ENCODE peak calls at places on chromosomes 4 and X, in ten cellular contexts. One of them, this sample, is unnamed.

GRCh38 chr4:161538941-161539340 is 624.9 kb downstream of the FSTL5 start:
- DNase-seq in suprapubic skin: no peak
- DNase-seq in SK-N-SH: no peak
- DNase-seq in mucosa of descending colon: no peak
- DNase-seq in left ventricle myocardium inferior: no peak
- DNase-seq in breast epithelium: no peak
- DNase-seq in cardiac muscle cell: no peak
- DNase-seq in thoracic aorta: no peak
- DNase-seq in PC-3: no peak
- DNase-seq in GM12865: peak; percentile 33
- DNase-seq in this sample: no peak

GRCh38 chrX:9767375-9767774 is 1.7 kb upstream of the GPR143 start:
- DNase-seq in PC-3: no peak
- DNase-seq in mucosa of descending colon: no peak
- DNase-seq in breast epithelium: no peak
- DNase-seq in thoracic aorta: no peak
- DNase-seq in cardiac muscle cell: no peak
- DNase-seq in SK-N-SH: no peak
- DNase-seq in suprapubic skin: no peak
- DNase-seq in GM12865: no peak
- DNase-seq in left ventricle myocardium inferior: no peak
- DNase-seq in this sample: no peak

GRCh38 chr4:147428583-147428982 is 52.3 kb upstream of the EDNRA start:
- DNase-seq in GM12865: no peak
- DNase-seq in mucosa of descending colon: no peak
- DNase-seq in suprapubic skin: no peak
- DNase-seq in SK-N-SH: no peak
- DNase-seq in cardiac muscle cell: no peak
- DNase-seq in left ventricle myocardium inferior: no peak
- DNase-seq in thoracic aorta: no peak
- DNase-seq in PC-3: peak; percentile 68
- DNase-seq in breast epithelium: no peak
- DNase-seq in this sample: no peak

GRCh38 chr4:97394653-97395052 is 748.6 kb downstream of the STPG2 start:
- DNase-seq in cardiac muscle cell: no peak
- DNase-seq in SK-N-SH: no peak
- DNase-seq in GM12865: no peak
- DNase-seq in PC-3: peak; percentile 94
- DNase-seq in suprapubic skin: no peak
- DNase-seq in left ventricle myocardium inferior: no peak
- DNase-seq in thoracic aorta: no peak
- DNase-seq in breast epithelium: no peak
- DNase-seq in mucosa of descending colon: no peak
- DNase-seq in this sample: no peak

GRCh38 chr4:62292911-62293310 is 1092.8 kb downstream of the ADGRL3 start:
- DNase-seq in left ventricle myocardium inferior: no peak
- DNase-seq in PC-3: no peak
- DNase-seq in SK-N-SH: no peak
- DNase-seq in GM12865: no peak
- DNase-seq in cardiac muscle cell: no peak
- DNase-seq in mucosa of descending colon: no peak
- DNase-seq in breast epithelium: no peak
- DNase-seq in thoracic aorta: no peak
- DNase-seq in suprapubic skin: no peak
- DNase-seq in this sample: no peak

GRCh38 chr4:150130953-150131352 is 52.7 kb downstream of the DCLK2 start:
- DNase-seq in mucosa of descending colon: no peak
- DNase-seq in suprapubic skin: no peak
- DNase-seq in PC-3: peak; percentile 22
- DNase-seq in GM12865: no peak
- DNase-seq in thoracic aorta: no peak
- DNase-seq in cardiac muscle cell: no peak
- DNase-seq in left ventricle myocardium inferior: no peak
- DNase-seq in SK-N-SH: no peak
- DNase-seq in breast epithelium: no peak
- DNase-seq in this sample: no peak

GRCh38 chr4:158217763-158218162 is 7.5 kb downstream of the TMEM144 start:
- DNase-seq in SK-N-SH: no peak
- DNase-seq in mucosa of descending colon: no peak
- DNase-seq in cardiac muscle cell: peak; percentile 4
- DNase-seq in breast epithelium: no peak
- DNase-seq in suprapubic skin: no peak
- DNase-seq in left ventricle myocardium inferior: no peak
- DNase-seq in thoracic aorta: no peak
- DNase-seq in PC-3: no peak
- DNase-seq in GM12865: no peak
- DNase-seq in this sample: no peak

GRCh38 chr4:20433101-20433705 is 181.5 kb downstream of the SLIT2 start:
- DNase-seq in PC-3: no peak
- DNase-seq in SK-N-SH: no peak
- DNase-seq in suprapubic skin: no peak
- DNase-seq in GM12865: no peak
- DNase-seq in cardiac muscle cell: no peak
- DNase-seq in breast epithelium: no peak
- DNase-seq in left ventricle myocardium inferior: no peak
- DNase-seq in mucosa of descending colon: no peak
- DNase-seq in thoracic aorta: no peak
- DNase-seq in this sample: no peak

GRCh38 chrX:118254611-118255010 is 91.3 kb upstream of the WDR44 start:
- DNase-seq in cardiac muscle cell: peak; percentile 66
- DNase-seq in thoracic aorta: no peak
- DNase-seq in SK-N-SH: peak; percentile 38
- DNase-seq in mucosa of descending colon: no peak
- DNase-seq in suprapubic skin: no peak
- DNase-seq in breast epithelium: no peak
- DNase-seq in left ventricle myocardium inferior: no peak
- DNase-seq in GM12865: peak; percentile 61
- DNase-seq in PC-3: peak; percentile 76
- DNase-seq in this sample: no peak

GRCh38 chr4:128271551-128271950 is 16.1 kb downstream of the PGRMC2 start:
- DNase-seq in SK-N-SH: no peak
- DNase-seq in GM12865: no peak
- DNase-seq in mucosa of descending colon: no peak
- DNase-seq in left ventricle myocardium inferior: no peak
- DNase-seq in cardiac muscle cell: no peak
- DNase-seq in thoracic aorta: no peak
- DNase-seq in suprapubic skin: no peak
- DNase-seq in PC-3: no peak
- DNase-seq in breast epithelium: no peak
- DNase-seq in this sample: no peak

GRCh38 chrX:38807873-38808272 is 6.6 kb downstream of the MID1IP1 start:
- DNase-seq in left ventricle myocardium inferior: no peak
- DNase-seq in thoracic aorta: no peak
- DNase-seq in GM12865: no peak
- DNase-seq in cardiac muscle cell: no peak
- DNase-seq in breast epithelium: no peak
- DNase-seq in suprapubic skin: no peak
- DNase-seq in SK-N-SH: no peak
- DNase-seq in mucosa of descending colon: no peak
- DNase-seq in PC-3: no peak
- DNase-seq in this sample: no peak

GRCh38 chrX:38804481-38805293 is 3.4 kb downstream of the MID1IP1 start:
- DNase-seq in mucosa of descending colon: peak; percentile 63
- DNase-seq in PC-3: peak; percentile 28
- DNase-seq in thoracic aorta: no peak
- DNase-seq in cardiac muscle cell: peak; percentile 55
- DNase-seq in suprapubic skin: peak; percentile 67
- DNase-seq in GM12865: peak; percentile 38
- DNase-seq in SK-N-SH: peak; percentile 52
- DNase-seq in breast epithelium: peak; percentile 49
- DNase-seq in left ventricle myocardium inferior: peak; percentile 33
- DNase-seq in this sample: no peak

GRCh38 chrX:38805294-38806053 is 4.2 kb downstream of the MID1IP1 start:
- DNase-seq in PC-3: peak; percentile 67
- DNase-seq in GM12865: peak; percentile 70
- DNase-seq in thoracic aorta: no peak
- DNase-seq in cardiac muscle cell: peak; percentile 70
- DNase-seq in mucosa of descending colon: peak; percentile 78
- DNase-seq in breast epithelium: peak; percentile 63
- DNase-seq in SK-N-SH: peak; percentile 53
- DNase-seq in left ventricle myocardium inferior: peak; percentile 67
- DNase-seq in suprapubic skin: peak; percentile 75
- DNase-seq in this sample: no peak

GRCh38 chrX:38806054-38806389 is 4.8 kb downstream of the MID1IP1 start:
- DNase-seq in mucosa of descending colon: peak; percentile 24
- DNase-seq in suprapubic skin: no peak
- DNase-seq in GM12865: peak; percentile 55
- DNase-seq in PC-3: no peak
- DNase-seq in cardiac muscle cell: peak; percentile 28
- DNase-seq in SK-N-SH: peak; percentile 29
- DNase-seq in thoracic aorta: no peak
- DNase-seq in left ventricle myocardium inferior: no peak
- DNase-seq in breast epithelium: no peak
- DNase-seq in this sample: no peak

GRCh38 chrX:38806875-38807601 is 5.8 kb downstream of the MID1IP1 start:
- DNase-seq in thoracic aorta: no peak
- DNase-seq in PC-3: no peak
- DNase-seq in GM12865: no peak
- DNase-seq in left ventricle myocardium inferior: no peak
- DNase-seq in suprapubic skin: no peak
- DNase-seq in cardiac muscle cell: peak; percentile 28
- DNase-seq in mucosa of descending colon: no peak
- DNase-seq in SK-N-SH: no peak
- DNase-seq in breast epithelium: no peak
- DNase-seq in this sample: no peak
- H3K4me3 ChIP-seq in thoracic aorta: peak overlapping the region; percentile 86
- H3K4me3 ChIP-seq in PC-3: peak overlapping the region; percentile 96
- H3K4me3 ChIP-seq in GM12865: peak overlapping the region; percentile 81
- H3K4me3 ChIP-seq in left ventricle myocardium inferior: peak overlapping the region; percentile 82
- H3K4me3 ChIP-seq in suprapubic skin: peak overlapping the region; percentile 67
- H3K4me3 ChIP-seq in cardiac muscle cell: peak overlapping the region; percentile 69
- H3K4me3 ChIP-seq in mucosa of descending colon: no peak overlapping the region
- H3K4me3 ChIP-seq in SK-N-SH: no peak overlapping the region
- H3K4me3 ChIP-seq in breast epithelium: peak overlapping the region; percentile 72
- H3K4me3 ChIP-seq in this sample: no peak overlapping the region

DNA sequence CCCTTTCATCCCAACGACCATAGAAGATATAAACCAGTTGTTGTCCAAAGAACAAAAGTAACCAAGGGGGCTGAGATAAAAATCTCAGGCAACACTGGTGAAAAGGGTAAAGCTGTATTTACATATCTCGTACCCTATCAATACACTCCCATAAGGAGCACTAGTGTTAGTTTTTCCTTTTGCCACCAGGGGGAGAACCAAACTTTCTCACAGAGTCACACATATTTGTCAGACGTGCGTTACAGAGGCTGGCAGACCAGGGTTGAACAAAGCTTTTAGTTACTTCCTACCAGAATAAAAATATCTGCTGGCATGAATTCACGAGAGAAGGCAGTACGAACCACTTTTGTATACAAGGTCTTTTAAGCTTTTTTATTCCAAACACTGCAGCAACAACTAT is 88.3 kb downstream of the AMELX start:
- DNase-seq in PC-3: peak; percentile 77
- DNase-seq in cardiac muscle cell: peak; percentile 23
- DNase-seq in left ventricle myocardium inferior: no peak
- DNase-seq in thoracic aorta: no peak
- DNase-seq in GM12865: peak; percentile 65
- DNase-seq in mucosa of descending colon: no peak
- DNase-seq in suprapubic skin: no peak
- DNase-seq in breast epithelium: no peak
- DNase-seq in SK-N-SH: peak; percentile 20
- DNase-seq in this sample: no peak
- TF ChIP-seq CTCF in PC-3: peak; percentile 71
- TF ChIP-seq CTCF in cardiac muscle cell: peak; percentile 57
- TF ChIP-seq CTCF in left ventricle myocardium inferior: peak; percentile 53
- TF ChIP-seq CTCF in thoracic aorta: peak; percentile 53
- TF ChIP-seq CTCF in GM12865: peak; percentile 45
- TF ChIP-seq CTCF in mucosa of descending colon: peak; percentile 11
- TF ChIP-seq CTCF in suprapubic skin: no peak
- TF ChIP-seq CTCF in breast epithelium: peak; percentile 43
- TF ChIP-seq CTCF in SK-N-SH: peak; percentile 78
- TF ChIP-seq CTCF in this sample: peak; percentile 60

DNA sequence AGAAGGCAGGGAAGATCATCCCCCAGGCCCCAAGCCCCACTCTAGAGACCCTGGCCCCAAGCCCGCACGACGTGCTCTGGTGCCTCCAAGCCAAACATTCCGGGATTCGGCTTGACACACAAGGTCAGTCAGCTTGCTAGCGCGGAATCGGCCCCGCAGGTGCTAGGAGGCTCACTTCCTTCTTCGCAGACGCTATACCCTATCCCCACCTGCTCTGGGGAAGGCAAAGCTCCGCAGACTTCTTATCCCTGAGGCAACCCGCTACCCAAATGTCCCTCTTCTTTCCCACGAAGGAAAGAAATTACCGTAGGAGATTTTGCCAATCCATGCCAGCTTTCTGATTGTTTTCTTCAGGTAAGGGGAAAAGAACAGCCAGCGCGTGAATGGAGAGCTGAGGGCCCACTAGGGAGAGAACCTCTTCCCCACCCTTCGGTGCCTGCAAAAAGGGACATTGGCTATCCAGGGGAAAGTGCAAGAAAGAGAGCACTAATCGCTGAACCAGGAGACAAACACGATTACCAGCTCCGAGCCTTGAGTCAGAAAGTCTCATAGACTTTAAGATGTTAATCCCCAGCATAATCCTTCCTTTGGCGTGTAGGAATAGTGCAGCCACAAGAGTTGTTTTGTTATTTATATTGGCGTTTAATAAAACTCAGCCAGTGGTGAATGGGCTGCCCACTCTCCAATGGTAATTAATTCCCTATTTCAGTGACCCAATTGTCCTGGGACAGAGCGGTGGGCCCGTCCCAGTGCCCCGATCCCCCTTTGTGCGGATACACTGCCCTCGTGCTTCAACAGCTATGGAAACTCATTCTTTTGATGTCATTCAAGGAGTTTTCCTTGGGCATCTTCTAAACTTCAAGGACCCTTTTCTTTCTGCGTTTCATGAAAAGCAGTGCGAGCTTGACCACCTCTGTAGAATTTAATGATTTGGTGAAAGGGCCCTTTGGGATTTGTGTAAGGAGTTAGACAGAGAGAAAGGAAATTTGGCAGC is 5.4 kb upstream of the NEUROG2 start:
- DNase-seq in PC-3: no peak
- DNase-seq in thoracic aorta: no peak
- DNase-seq in breast epithelium: no peak
- DNase-seq in SK-N-SH: no peak
- DNase-seq in cardiac muscle cell: no peak
- DNase-seq in suprapubic skin: no peak
- DNase-seq in GM12865: peak; percentile 42
- DNase-seq in mucosa of descending colon: no peak
- DNase-seq in left ventricle myocardium inferior: no peak
- DNase-seq in this sample: no peak
- H3K4me3 ChIP-seq in PC-3: no peak overlapping the region
- H3K4me3 ChIP-seq in thoracic aorta: no peak overlapping the region
- H3K4me3 ChIP-seq in breast epithelium: no peak overlapping the region
- H3K4me3 ChIP-seq in SK-N-SH: peak overlapping the region; percentile 26
- H3K4me3 ChIP-seq in cardiac muscle cell: no peak overlapping the region
- H3K4me3 ChIP-seq in suprapubic skin: no peak overlapping the region
- H3K4me3 ChIP-seq in GM12865: peak overlapping the region; percentile 61
- H3K4me3 ChIP-seq in mucosa of descending colon: no peak overlapping the region
- H3K4me3 ChIP-seq in left ventricle myocardium inferior: no peak overlapping the region
- H3K4me3 ChIP-seq in this sample: no peak overlapping the region

DNA sequence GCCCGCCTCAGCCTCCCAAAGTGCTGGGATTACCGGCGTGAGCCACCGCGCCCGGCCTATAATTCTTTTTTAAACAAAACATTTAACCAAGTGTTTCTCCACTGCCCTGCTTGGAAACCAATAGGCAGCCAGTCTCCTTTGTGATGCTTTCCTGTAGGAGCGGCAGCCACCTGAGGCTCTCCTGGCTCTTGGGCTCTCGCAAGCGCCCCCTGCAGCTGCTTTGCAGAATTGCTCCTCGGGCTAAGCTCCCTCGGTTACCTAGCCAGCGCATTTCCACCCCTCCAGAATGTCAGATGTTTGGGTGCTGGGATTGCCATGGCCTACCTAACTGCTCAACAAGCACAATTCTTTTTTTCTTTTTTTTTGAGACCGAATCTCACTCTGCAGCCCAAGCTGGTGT is 7.7 kb downstream of the S100P start:
- DNase-seq in GM12865: no peak
- DNase-seq in thoracic aorta: no peak
- DNase-seq in SK-N-SH: no peak
- DNase-seq in mucosa of descending colon: no peak
- DNase-seq in breast epithelium: no peak
- DNase-seq in left ventricle myocardium inferior: no peak
- DNase-seq in suprapubic skin: no peak
- DNase-seq in cardiac muscle cell: no peak
- DNase-seq in PC-3: peak; percentile 30
- DNase-seq in this sample: no peak
- TF ChIP-seq CTCF in GM12865: no peak
- TF ChIP-seq CTCF in thoracic aorta: no peak
- TF ChIP-seq CTCF in SK-N-SH: peak; percentile 47
- TF ChIP-seq CTCF in mucosa of descending colon: no peak
- TF ChIP-seq CTCF in breast epithelium: no peak
- TF ChIP-seq CTCF in left ventricle myocardium inferior: peak; percentile 24
- TF ChIP-seq CTCF in suprapubic skin: no peak
- TF ChIP-seq CTCF in cardiac muscle cell: peak; percentile 29
- TF ChIP-seq CTCF in PC-3: peak; percentile 52
- TF ChIP-seq CTCF in this sample: peak; percentile 37